ENCODE peak calls at places on chromosomes 7 and 10, in eight cellular contexts. U, R, B, Q, J, A, P and G are unnamed samples.
A peak's percentile ranks its signal among the peaks of the same experiment; 100 is the strongest.

GRCh38 chr7:2638224-2638991 is 6.6 kb downstream of the TTYH3 start:
- DNase-seq in U (peak; percentile 49), A (peak; percentile 46), B (no peak), J (no peak), Q (no peak), R (no peak), P (no peak), G (peak; percentile 95)

GRCh38 chr10:37732685-37733084 is 124.7 kb downstream of the ZNF248 start:
- DNase-seq in R (no peak), U (no peak), B (no peak), Q (no peak), P (no peak), A (no peak), J (no peak), G (peak; percentile 0)

GRCh38 chr10:42887734-42888503 is 105.3 kb downstream of the BMS1 start:
- DNase-seq in U (no peak), P (no peak), B (no peak), J (no peak), R (no peak), Q (no peak), A (no peak), G (no peak)

GRCh38 chr10:1394155-1394912 is 338.1 kb downstream of the WDR37 start:
- DNase-seq in P (no peak), U (no peak), Q (no peak), A (no peak), B (no peak), R (no peak), J (no peak), G (no peak)

GRCh38 chr10:93603023-93603422 is 2.0 kb upstream of the RBP4 start:
- DNase-seq in R (no peak), Q (no peak), J (no peak), P (no peak), U (no peak), A (no peak), B (no peak), G (no peak)

GRCh38 chr10:74177140-74177677 is 26.2 kb downstream of the ADK start:
- DNase-seq in Q (no peak), R (peak; percentile 68), J (peak; percentile 49), B (no peak), P (no peak), A (peak; percentile 18), U (no peak), G (peak; percentile 73)

GRCh38 chr7:2213551-2214215 is 19.1 kb downstream of the MAD1L1 start:
- DNase-seq in A (no peak), Q (no peak), U (peak; percentile 59), J (no peak), R (no peak), B (no peak), P (no peak), G (no peak)

GRCh38 chr7:5064391-5065106 is 18.9 kb downstream of the RBAK start:
- DNase-seq in U (no peak), R (no peak), Q (no peak), J (peak; percentile 19), B (no peak), P (no peak), A (no peak), G (no peak)

GRCh38 chr7:4797858-4798705 is 22.7 kb downstream of the AP5Z1 start:
- DNase-seq in A (peak; percentile 45), U (no peak), Q (no peak), P (no peak), R (no peak), B (peak; percentile 60), J (peak; percentile 58), G (peak; percentile 65)

GRCh38 chr10:78336402-78336791 is 302.7 kb downstream of the RPS24 start:
- DNase-seq in A (peak; percentile 66), R (no peak), J (no peak), Q (no peak), U (no peak), B (no peak), P (no peak), G (peak; percentile 27)

GRCh38 chr10:102644646-102645387 is 538 bp downstream of the TRIM8 start:
- DNase-seq in B (peak; percentile 87), P (peak; percentile 75), Q (peak; percentile 85), U (peak; percentile 86), J (peak; percentile 91), R (peak; percentile 72), A (peak; percentile 75), G (peak; percentile 83)

GRCh38 chr7:101501351-101501750 is 127.7 kb downstream of the MYL10 start:
- DNase-seq in Q (no peak), P (no peak), R (no peak), B (no peak), U (no peak), J (no peak), A (no peak), G (no peak)

GRCh38 chr7:12949060-12950045 is 261.9 kb downstream of the ARL4A start:
- DNase-seq in Q (no peak), J (no peak), P (no peak), R (peak; percentile 38), A (no peak), B (no peak), U (no peak), G (no peak)

GRCh38 chr10:86113983-86114382 is 252.6 kb downstream of the GRID1 start:
- DNase-seq in R (no peak), J (no peak), A (no peak), Q (no peak), P (no peak), B (no peak), U (no peak), G (no peak)

GRCh38 chr10:43689618-43689954 is 40.9 kb upstream of the ZNF32 start:
- DNase-seq in U (peak; percentile 71), A (peak; percentile 76), B (peak; percentile 64), J (no peak), R (no peak), P (no peak), Q (no peak), G (no peak)

GRCh38 chr7:29162577-29162976 is 16.2 kb upstream of the CPVL start:
- DNase-seq in J (no peak), P (no peak), Q (no peak), U (no peak), B (no peak), R (no peak), A (no peak), G (no peak)

GRCh38 chr7:70636169-70636568 is 495.8 kb upstream of the GALNT17 start:
- DNase-seq in J (no peak), A (no peak), U (no peak), P (no peak), Q (no peak), B (no peak), R (no peak), G (no peak)

GRCh38 chr10:43361532-43362190 is 9.8 kb upstream of the FXYD4 start:
- DNase-seq in R (no peak), P (no peak), U (no peak), A (no peak), J (peak; percentile 72), B (no peak), Q (peak; percentile 65), G (no peak)

DNA sequence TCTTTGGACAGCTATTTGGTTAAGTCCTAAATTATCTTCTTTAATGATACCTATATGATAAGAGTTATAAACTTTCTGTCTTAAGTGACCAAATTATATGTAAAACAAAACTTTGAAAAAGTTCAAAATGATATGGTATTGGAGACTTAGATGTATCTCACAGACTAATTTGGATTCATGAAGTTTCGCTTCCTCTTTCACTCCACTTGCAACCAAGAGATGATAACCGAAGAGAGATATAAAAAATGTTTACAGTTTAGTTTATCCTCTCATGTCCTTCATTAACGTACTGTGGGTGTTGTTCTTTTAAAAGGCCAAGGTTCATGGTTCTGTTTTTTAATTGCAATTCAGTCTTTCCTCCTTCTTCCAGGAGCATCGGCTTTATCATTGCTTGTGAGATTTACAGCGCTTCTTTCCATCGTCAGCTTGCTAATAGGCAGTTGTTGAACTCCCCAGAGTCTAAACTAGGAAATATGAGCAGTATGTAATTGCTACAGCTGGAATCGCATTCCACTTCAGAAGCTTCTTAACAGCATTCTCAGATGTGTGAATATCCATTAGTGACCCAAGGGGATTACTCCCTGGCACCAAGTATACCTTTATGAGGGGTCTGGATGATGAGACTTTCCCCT is 75.9 kb upstream of the HGF start:
- DNase-seq in U (no peak), A (peak; percentile 75), J (no peak), Q (no peak), R (no peak), P (no peak), B (no peak), G (peak; percentile 29)
- H3K4me3 ChIP-seq in U (peak overlapping the region; percentile 10), A (no peak overlapping the region), J (no peak overlapping the region), Q (no peak overlapping the region), R (no peak overlapping the region), P (peak overlapping the region; percentile 27), B (no peak overlapping the region), G (peak overlapping the region; percentile 54)

DNA sequence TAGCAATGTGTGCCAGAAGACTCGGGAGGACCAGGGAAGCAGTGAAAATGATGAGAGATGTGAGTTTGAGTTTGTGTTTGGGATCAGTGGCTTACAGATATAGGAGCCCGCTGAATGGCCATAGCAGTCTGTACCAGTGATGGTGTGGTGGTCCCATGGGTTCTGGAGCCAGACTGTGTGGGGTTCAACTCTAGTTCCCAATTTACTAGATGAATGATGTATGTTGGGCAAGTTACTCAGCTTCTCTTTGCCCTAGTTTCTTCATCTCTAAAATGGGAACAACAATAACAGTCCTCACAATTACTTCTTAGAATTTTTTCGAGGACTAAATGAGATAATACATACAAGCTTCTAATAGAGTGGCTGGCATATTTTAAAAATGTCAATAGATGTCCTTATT is 184.4 kb downstream of the WNT2 start:
- DNase-seq in R (no peak), B (no peak), P (no peak), A (no peak), U (no peak), Q (no peak), J (no peak), G (no peak)
- H3K4me1 ChIP-seq in R (peaks cover 5% of the 10 kb centered on the region), B (no peaks in the 10 kb centered on the region), P (no peaks in the 10 kb centered on the region), A (peaks cover 15% of the 10 kb centered on the region), U (no peaks in the 10 kb centered on the region), Q (no peaks in the 10 kb centered on the region), J (no peaks in the 10 kb centered on the region), G (peaks cover 7% of the 10 kb centered on the region)

DNA sequence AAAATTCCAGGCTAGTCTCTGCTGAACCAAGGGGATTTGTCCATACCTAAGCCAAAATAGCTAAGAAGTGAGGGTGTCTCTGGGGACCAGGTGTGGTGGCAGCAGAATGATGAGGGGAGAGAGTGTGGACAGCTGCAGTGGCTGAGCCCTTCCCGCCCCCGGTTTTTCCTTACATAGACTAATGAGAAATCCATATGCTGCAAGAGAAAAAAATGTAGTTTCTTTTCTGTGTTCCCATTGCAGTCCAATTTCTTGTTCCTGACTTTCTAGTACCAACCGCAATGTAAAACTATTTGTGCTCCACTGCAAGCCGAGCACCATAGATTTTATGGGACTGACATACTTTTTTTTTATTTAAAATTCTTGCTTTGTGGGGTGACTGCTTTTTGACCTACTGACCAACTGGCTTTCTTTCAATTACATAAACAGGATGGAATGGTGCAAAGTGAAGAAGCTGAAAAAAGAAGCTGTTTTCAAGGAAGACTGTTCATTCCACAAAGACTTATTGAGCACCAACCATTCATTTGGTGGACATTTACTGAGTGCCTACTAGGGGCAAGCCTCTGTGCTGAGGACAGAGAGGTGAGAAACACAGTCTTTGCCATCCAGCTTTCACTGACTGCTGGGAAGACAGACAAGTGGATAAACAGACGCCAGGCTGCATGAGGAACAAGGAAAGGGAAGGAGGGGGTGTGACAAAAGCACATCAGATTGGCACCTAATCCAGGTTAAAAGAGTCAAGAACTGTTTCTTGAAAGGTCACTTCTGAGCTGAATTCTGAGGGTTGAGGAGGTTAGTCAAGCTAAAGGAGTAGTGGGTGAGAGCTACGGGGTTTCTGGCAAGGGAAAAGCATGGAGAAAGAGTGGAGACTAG is 9.7 kb downstream of the CEP41 start:
- DNase-seq in Q (no peak), A (peak; percentile 80), P (no peak), J (no peak), B (no peak), R (peak; percentile 14), U (peak; percentile 52), G (peak; percentile 79)
- H3K4me3 ChIP-seq in Q (no peak overlapping the region), A (no peak overlapping the region), P (no peak overlapping the region), J (no peak overlapping the region), B (peak overlapping the region; percentile 16), R (peak overlapping the region; percentile 43), U (no peak overlapping the region), G (peak overlapping the region; percentile 72)

GRCh38 chr10:89901895-89902294 is 200.5 kb downstream of the KIF20B start:
- DNase-seq in Q (no peak), P (no peak), U (no peak), A (no peak), B (no peak), R (no peak), J (no peak), G (no peak)
- H3K4me1 ChIP-seq in Q (no peaks in the 10 kb centered on the region), P (no peaks in the 10 kb centered on the region), U (no peaks in the 10 kb centered on the region), A (no peaks in the 10 kb centered on the region), B (no peaks in the 10 kb centered on the region), R (peaks cover 14% of the 10 kb centered on the region), J (no peaks in the 10 kb centered on the region), G (no peaks in the 10 kb centered on the region)